ENCODE peak calls at places on chromosomes 3 and 15, in eight cellular contexts. Q is mucosa of descending colon; V is hepatocyte; E is cardiac muscle cell; P is CD8-positive, alpha-beta T cell; D is heart left ventricle; B is adipocyte; O is kidney. W is an unnamed sample. For H3K4me1 and H3K36me3, the result is how much of the 10 kb centered on the place peaks cover.

GRCh38 chr3:11212301-11212613 is 58.0 kb downstream of the HRH1 start:
- DNase-seq in Q (no peak), V (no peak), E (no peak), P (no peak), D (no peak), B (peak), O (no peak), W (no peak)

GRCh38 chr3:139117136-139117675 is 72.5 kb upstream of the PRR23C start:
- DNase-seq in Q (peak), V (no peak), E (no peak), P (no peak), D (no peak), B (peak), O (no peak), W (no peak)

GRCh38 chr3:134342269-134342668 is 32.0 kb downstream of the AMOTL2 start:
- DNase-seq in Q (no peak), V (no peak), E (no peak), P (no peak), D (no peak), B (no peak), O (no peak), W (no peak)

GRCh38 chr3:127667119-127667681 is 5.6 kb upstream of the ABTB1 start:
- DNase-seq in Q (no peak), V (no peak), E (no peak), P (no peak), D (no peak), B (no peak), O (no peak), W (no peak)

GRCh38 chr15:45666119-45666875 is 31.5 kb downstream of the SQOR start:
- DNase-seq in Q (no peak), V (no peak), E (no peak), P (no peak), D (no peak), B (no peak), O (no peak), W (no peak)

GRCh38 chr3:187368765-187369450 is 723 bp downstream of the RTP4 start:
- DNase-seq in Q (peak), V (no peak), E (no peak), P (no peak), D (no peak), B (no peak), O (no peak), W (no peak)

GRCh38 chr15:83210619-83211018 is 3.0 kb upstream of the HDGFL3 start:
- DNase-seq in Q (no peak), V (peak), E (peak), P (no peak), D (no peak), B (no peak), O (no peak), W (peak)

GRCh38 chr3:52023860-52024764 is 28.4 kb upstream of the RPL29 start:
- DNase-seq in Q (no peak), V (no peak), E (no peak), P (no peak), D (no peak), B (no peak), O (no peak), W (peak)

GRCh38 chr3:149081772-149082171 is 4.6 kb downstream of the HLTF start:
- DNase-seq in Q (no peak), V (no peak), E (no peak), P (no peak), D (no peak), B (no peak), O (no peak), W (no peak)

GRCh38 chr3:43104786-43105185 is 1.1 kb downstream of the POMGNT2 start:
- DNase-seq in Q (peak), V (no peak), E (no peak), P (no peak), D (no peak), B (no peak), O (no peak), W (no peak)

GRCh38 chr3:25291524-25291923 is 136.5 kb upstream of the RARB start:
- DNase-seq in Q (no peak), V (peak), E (no peak), P (no peak), D (no peak), B (no peak), O (no peak), W (no peak)

GRCh38 chr15:49863431-49864205 is 242.8 kb downstream of the DTWD1 start:
- DNase-seq in Q (no peak), V (no peak), E (no peak), P (no peak), D (no peak), B (peak), O (no peak), W (no peak)

GRCh38 chr3:138471481-138471880 is 37.1 kb downstream of the ESYT3 start:
- DNase-seq in Q (no peak), V (no peak), E (no peak), P (no peak), D (no peak), B (no peak), O (no peak), W (no peak)

GRCh38 chr15:38374477-38374876 is 79.5 kb upstream of the FAM98B start:
- DNase-seq in Q (no peak), V (no peak), E (no peak), P (no peak), D (peak), B (no peak), O (no peak), W (no peak)

GRCh38 chr3:70943886-70944285 is 631.4 kb upstream of the MDFIC2 start:
- DNase-seq in Q (no peak), V (no peak), E (no peak), P (no peak), D (no peak), B (no peak), O (no peak), W (no peak)

GRCh38 chr15:39898317-39898716 is 21.7 kb downstream of the GPR176 start:
- DNase-seq in Q (no peak), V (no peak), E (no peak), P (no peak), D (no peak), B (no peak), O (no peak), W (no peak)

GRCh38 chr3:11554236-11554610 is 89.5 kb downstream of the VGLL4 start:
- DNase-seq in Q (no peak), V (no peak), E (no peak), P (no peak), D (no peak), B (no peak), O (no peak), W (no peak)

GRCh38 chr3:157438371-157438735 is 1.7 kb downstream of the PTX3 start:
- DNase-seq in Q (no peak), V (no peak), E (peak), P (no peak), D (no peak), B (peak), O (peak), W (no peak)

GRCh38 chr3:95343767-95344166 is 1280.9 kb downstream of the NSUN3 start:
- DNase-seq in Q (no peak), V (no peak), E (no peak), P (no peak), D (no peak), B (no peak), O (no peak), W (no peak)

GRCh38 chr3:95348879-95349278 is 1286.0 kb downstream of the NSUN3 start:
- DNase-seq in Q (no peak), V (no peak), E (no peak), P (no peak), D (no peak), B (no peak), O (no peak), W (no peak)

GRCh38 chr3:95338446-95338845 is 1275.6 kb downstream of the NSUN3 start:
- DNase-seq in Q (no peak), V (no peak), E (no peak), P (no peak), D (no peak), B (no peak), O (no peak), W (no peak)

GRCh38 chr3:95341314-95341713 is 1278.5 kb downstream of the NSUN3 start:
- DNase-seq in Q (peak), V (peak), E (no peak), P (no peak), D (no peak), B (no peak), O (peak), W (no peak)

GRCh38 chr3:95343228-95343627 is 1280.4 kb downstream of the NSUN3 start:
- DNase-seq in Q (peak), V (peak), E (no peak), P (no peak), D (no peak), B (no peak), O (no peak), W (no peak)
- H3K4me1 ChIP-seq in Q (under half), V (under half), E (under half), P (under half), D (under half), B (under half), O (under half), W (under half)

DNA sequence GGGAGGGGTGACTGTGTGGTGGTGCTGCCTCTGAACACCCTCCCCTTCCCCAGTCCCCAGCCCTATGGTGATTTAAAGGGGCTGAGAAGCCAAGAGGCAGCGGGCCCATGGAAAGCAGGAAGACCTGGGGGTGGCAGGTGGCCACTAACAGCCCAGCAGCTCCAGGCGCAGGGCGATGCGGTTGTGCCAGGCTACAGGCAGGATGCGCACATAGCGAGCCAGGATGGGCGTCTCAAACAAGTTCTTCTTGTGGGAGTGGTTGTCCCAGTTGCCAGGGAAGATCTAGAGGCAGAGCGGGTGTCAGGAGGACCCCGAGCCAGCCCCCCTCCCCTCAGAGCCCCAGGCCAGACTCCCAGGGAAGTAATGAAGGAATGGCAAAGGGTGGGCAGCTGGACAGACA is 3.9 kb upstream of the HAPLN3 start:
- DNase-seq in Q (no peak), V (no peak), E (no peak), P (no peak), D (no peak), B (no peak), O (no peak), W (no peak)
- H3K36me3 ChIP-seq in Q (under half), V (under half), E (under half), P (under half), D (under half), B (half or more), O (under half), W (under half)

GRCh38 chr15:67048281-67049279 is 16.8 kb upstream of the SMAD3 start:
- DNase-seq in Q (peak), V (peak), E (no peak), P (no peak), D (peak), B (peak), O (peak), W (no peak)

GRCh38 chr15:67051088-67051659 is 14.2 kb upstream of the SMAD3 start:
- DNase-seq in Q (no peak), V (no peak), E (no peak), P (no peak), D (no peak), B (no peak), O (no peak), W (no peak)

GRCh38 chr15:67050522-67051087 is 14.8 kb upstream of the SMAD3 start:
- DNase-seq in Q (peak), V (no peak), E (no peak), P (no peak), D (no peak), B (no peak), O (peak), W (no peak)

GRCh38 chr15:67049351-67050044 is 15.9 kb upstream of the SMAD3 start:
- DNase-seq in Q (peak), V (peak), E (no peak), P (no peak), D (no peak), B (peak), O (peak), W (no peak)

GRCh38 chr15:67050062-67050461 is 15.3 kb upstream of the SMAD3 start:
- DNase-seq in Q (no peak), V (no peak), E (no peak), P (no peak), D (no peak), B (peak), O (no peak), W (no peak)
- H3K4me1 ChIP-seq in Q (under half), V (under half), E (under half), P (under half), D (under half), B (under half), O (under half), W (under half)

GRCh38 chr15:89307046-89307587 is 27.5 kb downstream of the POLG start:
- DNase-seq in Q (no peak), V (no peak), E (no peak), P (no peak), D (no peak), B (peak), O (no peak), W (no peak)
- H3K36me3 ChIP-seq in Q (under half), V (under half), E (under half), P (under half), D (under half), B (under half), O (under half), W (half or more)

GRCh38 chr3:123444744-123445143 is 4.1 kb downstream of the ADCY5 start:
- DNase-seq in Q (no peak), V (no peak), E (no peak), P (no peak), D (no peak), B (no peak), O (no peak), W (no peak)
- H3K4me1 ChIP-seq in Q (under half), V (under half), E (under half), P (under half), D (under half), B (under half), O (under half), W (under half)

W was measured in BE2C.